ENCODE peak calls at places on chromosomes 1 and 21, in six cellular contexts. T is osteocyte; S is stimulated activated CD4-positive, alpha-beta T cell treated with anti-CD3 and anti-CD28 coated beads, TNF-alpha, amount 100 ng/mL, for 24 hours; E is DMS79 treated with DMSO at 0.1 percent for 48 hours; C is A172; B is GM04503. H is an unnamed sample.

GRCh38 chr1:26281971-26282693 is 2.2 kb downstream of the SH3BGRL3 start:
- DNase-seq in T (no peak), S (no peak), E (no peak), C (no peak), B (no peak), H (no peak)

GRCh38 chr1:24727490-24728214 is 17.6 kb upstream of the CLIC4 start:
- DNase-seq in T (peak), S (no peak), E (no peak), C (no peak), B (peak), H (no peak)

GRCh38 chr1:94081566-94082344 is 39.2 kb downstream of the ABCA4 start:
- DNase-seq in T (no peak), S (no peak), E (no peak), C (peak), B (peak), H (peak)

GRCh38 chr1:224528900-224529299 is 87.2 kb upstream of the CNIH3 start:
- DNase-seq in T (no peak), S (no peak), E (no peak), C (peak), B (peak), H (peak)

GRCh38 chr1:235442788-235443429 is 61.3 kb downstream of the B3GALNT2 start:
- DNase-seq in T (no peak), S (no peak), E (no peak), C (peak), B (peak), H (no peak)

GRCh38 chr21:35616090-35616489 is 444.2 kb downstream of the SETD4 start:
- DNase-seq in T (no peak), S (no peak), E (no peak), C (peak), B (no peak), H (peak)

GRCh38 chr1:3996846-3997705 is 97.0 kb upstream of the C1orf174 start:
- DNase-seq in T (no peak), S (no peak), E (no peak), C (no peak), B (no peak), H (no peak)

GRCh38 chr1:205458777-205459566 is 3.1 kb upstream of the BLACAT1 start:
- DNase-seq in T (no peak), S (no peak), E (no peak), C (peak), B (no peak), H (no peak)

GRCh38 chr1:38667626-38668025 is 191.9 kb downstream of the RRAGC start:
- DNase-seq in T (peak), S (no peak), E (no peak), C (no peak), B (no peak), H (no peak)

GRCh38 chr1:60904079-60904852 is 178.1 kb upstream of the NFIA start:
- DNase-seq in T (no peak), S (no peak), E (peak), C (no peak), B (peak), H (no peak)

GRCh38 chr21:18298228-18298627 is 53.6 kb downstream of the CHODL start:
- DNase-seq in T (no peak), S (no peak), E (no peak), C (no peak), B (no peak), H (no peak)

GRCh38 chr1:183272390-183272801 is 86.3 kb downstream of the LAMC2 start:
- DNase-seq in T (no peak), S (no peak), E (no peak), C (peak), B (peak), H (no peak)